ENCODE peak calls at places on chromosome 12, in nine cellular contexts. O is vagina, L is cardiac fibroblast, A is choroid plexus epithelial cell, M is neural crest cell, T is cardiac muscle cell, D is bronchial epithelial cell, K is tibial nerve, I is natural killer cell. P is an unnamed sample.
A peak's percentile ranks its signal among the peaks of the same experiment; 100 is the strongest.

GRCh38 chr12:64746663-64747062 is 12.5 kb downstream of the GNS start:
- DNase-seq in O (no peak), L (peak; percentile 57), A (peak; percentile 58), M (no peak), T (no peak), D (peak; percentile 61), K (no peak), I (no peak), P (no peak)

GRCh38 chr12:26643532-26644315 is 189.3 kb downstream of the ITPR2 start:
- DNase-seq in O (no peak), L (no peak), A (no peak), M (no peak), T (no peak), D (no peak), K (no peak), I (no peak), P (no peak)

GRCh38 chr12:10122689-10123088 is 7.3 kb downstream of the CLEC7A start:
- DNase-seq in O (no peak), L (no peak), A (no peak), M (no peak), T (no peak), D (no peak), K (no peak), I (no peak), P (no peak)

GRCh38 chr12:114668151-114668891 is 15.7 kb downstream of the TBX3 start:
- DNase-seq in O (no peak), L (peak; percentile 89), A (peak; percentile 77), M (peak; percentile 55), T (peak; percentile 92), D (peak; percentile 54), K (peak; percentile 56), I (no peak), P (peak; percentile 53)

GRCh38 chr12:88505696-88506095 is 74.6 kb downstream of the KITLG start:
- DNase-seq in O (no peak), L (no peak), A (no peak), M (no peak), T (no peak), D (no peak), K (no peak), I (no peak), P (no peak)

GRCh38 chr12:104187446-104188155 is 28.0 kb upstream of the TXNRD1 start:
- DNase-seq in O (peak; percentile 52), L (no peak), A (no peak), M (no peak), T (no peak), D (no peak), K (no peak), I (no peak), P (no peak)

GRCh38 chr12:100234166-100234565 is 32.7 kb downstream of the DEPDC4 start:
- DNase-seq in O (no peak), L (peak; percentile 76), A (peak; percentile 54), M (no peak), T (peak; percentile 5), D (peak; percentile 70), K (no peak), I (no peak), P (no peak)

GRCh38 chr12:91774471-91774921 is 371.1 kb downstream of the BTG1 start:
- DNase-seq in O (no peak), L (peak; percentile 54), A (peak; percentile 70), M (no peak), T (no peak), D (peak; percentile 21), K (no peak), I (no peak), P (no peak)

GRCh38 chr12:11969437-11970154 is 101.1 kb upstream of the BCL2L14 start:
- DNase-seq in O (no peak), L (no peak), A (no peak), M (no peak), T (no peak), D (no peak), K (no peak), I (no peak), P (no peak)

GRCh38 chr12:48189331-48190125 is 6.1 kb downstream of the CCDC184 start:
- DNase-seq in O (no peak), L (peak; percentile 81), A (peak; percentile 88), M (peak; percentile 81), T (peak; percentile 68), D (peak; percentile 75), K (peak; percentile 73), I (peak; percentile 52), P (peak; percentile 71)
- TF ChIP-seq CTCF in O (peak; percentile 66), L (peak; percentile 88), A (peak; percentile 83), M (peak; percentile 86), T (peak; percentile 88), D (peak; percentile 72), K (peak; percentile 73), I (peak; percentile 84), P (no peak)

DNA sequence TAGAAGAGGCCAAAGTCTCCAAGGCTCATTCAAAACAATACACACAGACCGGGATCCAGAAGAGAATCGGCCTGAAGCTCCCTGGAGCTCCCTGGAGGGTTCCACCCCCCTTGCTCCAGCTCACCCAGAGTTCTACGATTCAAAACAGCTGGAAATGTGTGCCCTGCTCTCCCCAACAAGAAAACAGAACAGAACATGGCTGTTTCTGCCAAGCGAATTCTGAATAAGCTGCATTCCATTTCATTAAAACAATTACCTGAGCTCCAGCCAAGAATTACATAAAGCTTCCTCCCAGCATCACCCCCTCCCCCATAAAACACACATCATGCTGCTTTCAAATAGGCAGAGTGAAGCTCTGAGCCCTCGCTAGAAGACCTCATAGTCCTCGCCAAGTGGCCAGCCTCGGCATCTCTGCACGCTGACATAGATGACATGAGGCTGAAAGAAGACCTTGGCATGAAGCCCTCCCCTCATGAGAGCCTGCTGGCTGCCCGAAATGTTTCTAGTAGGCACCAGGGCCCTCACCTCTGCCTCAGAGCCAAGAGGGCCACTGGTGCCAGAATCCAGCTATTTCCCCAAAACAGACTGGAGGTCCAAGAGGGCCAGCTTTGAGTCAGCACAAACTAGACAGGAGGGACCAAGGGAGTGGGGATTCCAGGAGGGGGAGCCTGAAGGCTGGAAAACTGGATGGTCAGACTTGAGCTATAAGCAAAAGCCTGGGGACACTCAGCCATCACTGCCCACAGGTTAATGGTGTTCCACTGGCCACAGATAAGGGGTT is 8.3 kb downstream of the PXN start:
- DNase-seq in O (no peak), L (peak; percentile 98), A (peak; percentile 93), M (no peak), T (no peak), D (peak; percentile 80), K (no peak), I (no peak), P (no peak)
- TF ChIP-seq CTCF in O (no peak), L (peak; percentile 25), A (no peak), M (no peak), T (no peak), D (peak; percentile 8), K (no peak), I (no peak), P (no peak)

GRCh38 chr12:109625131-109625559 is 51.6 kb downstream of the MVK start:
- DNase-seq in O (no peak), L (peak; percentile 59), A (peak; percentile 44), M (no peak), T (no peak), D (peak; percentile 23), K (no peak), I (no peak), P (no peak)
- TF ChIP-seq CTCF in O (no peak), L (peak; percentile 45), A (peak; percentile 25), M (no peak), T (no peak), D (no peak), K (no peak), I (no peak), P (no peak)

DNA sequence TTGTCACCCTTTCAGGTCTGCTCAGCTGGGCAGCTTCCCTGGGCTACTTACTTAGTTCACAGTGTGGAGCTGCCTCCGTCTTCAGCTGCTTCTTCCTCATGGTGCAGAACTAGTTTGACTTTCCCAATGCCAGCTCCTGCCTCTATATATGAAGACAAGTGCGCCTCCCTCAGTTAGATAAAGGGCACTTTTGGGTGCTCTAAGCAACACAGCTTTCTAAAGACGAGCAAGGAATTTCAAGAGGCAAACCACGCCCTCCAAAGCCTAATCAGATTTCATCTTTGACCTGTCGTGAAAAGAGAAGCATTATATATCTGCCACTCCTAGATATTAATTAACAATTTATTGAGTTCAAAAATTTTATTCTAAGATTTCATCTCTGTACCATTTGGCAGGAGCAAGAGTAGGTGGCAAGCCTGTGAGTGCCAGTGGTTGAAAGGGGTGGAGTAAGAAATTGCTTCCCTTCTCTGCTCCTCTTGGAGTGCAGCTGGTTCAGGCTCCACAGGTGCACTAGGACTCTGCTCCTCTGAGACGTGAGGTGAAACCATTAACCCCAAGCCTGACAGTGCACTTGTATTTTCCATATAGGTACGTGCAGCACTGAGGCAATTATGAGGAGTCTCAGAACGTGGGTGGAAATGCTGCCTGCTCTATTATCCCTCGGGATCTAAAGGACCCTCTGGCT is 2.1 kb upstream of the SLC11A2 start:
- DNase-seq in O (no peak), L (peak; percentile 63), A (peak; percentile 73), M (peak; percentile 7), T (peak; percentile 56), D (peak; percentile 68), K (no peak), I (no peak), P (no peak)
- TF ChIP-seq CTCF in O (peak; percentile 7), L (peak; percentile 42), A (peak; percentile 54), M (peak; percentile 57), T (peak; percentile 32), D (peak; percentile 53), K (peak; percentile 26), I (no peak), P (no peak)

GRCh38 chr12:30134229-30134628 is 350.5 kb upstream of the TMTC1 start:
- DNase-seq in O (no peak), L (peak; percentile 11), A (no peak), M (no peak), T (peak; percentile 20), D (peak; percentile 17), K (no peak), I (no peak), P (no peak)
- TF ChIP-seq CTCF in O (no peak), L (peak; percentile 4), A (no peak), M (peak; percentile 33), T (no peak), D (peak; percentile 33), K (no peak), I (no peak), P (no peak)

GRCh38 chr12:120358412-120359158 is 10.4 kb downstream of the MSI1 start:
- DNase-seq in O (no peak), L (no peak), A (no peak), M (peak; percentile 41), T (no peak), D (no peak), K (no peak), I (no peak), P (no peak)
- TF ChIP-seq CTCF in O (no peak), L (no peak), A (no peak), M (no peak), T (no peak), D (no peak), K (no peak), I (no peak), P (no peak)

P was measured in omental fat pad.